ENCODE peak calls at places on chromosomes 1 and 21, in nine cellular contexts. X is activated T-helper 1 cell treated with Interleukin-2 at 50 U/mL for 16 hours; B is HS-5; J is HL-60; I is mucosa of gallbladder; W is activated CD4-positive, CD25-positive, alpha-beta regulatory T cell treated with anti-CD3 and anti-CD28 coated beads, Interleukin-2, amount 50 U/mL, for 16 hours; G is A172; Y is activated naive CD4-positive, alpha-beta T cell; E is SK-MEL-5. Q is an unnamed sample.
A peak's percentile ranks its signal among the peaks of the same experiment; 100 is the strongest.

GRCh38 chr1:1080122-1080753 is 6.1 kb upstream of the RNF223 start:
- DNase-seq in B (no peak), Y (no peak), X (no peak), J (no peak), G (peak; percentile 49), W (no peak), I (no peak), E (peak; percentile 71), Q (peak; percentile 86)

GRCh38 chr1:204359474-204360255 is at the start of gene PLEKHA6:
- DNase-seq in G (peak; percentile 59), J (no peak), X (no peak), W (no peak), E (no peak), Y (no peak), B (no peak), I (peak; percentile 35), Q (no peak)

GRCh38 chr1:156804026-156804425 is 12.6 kb downstream of the SH2D2A start:
- DNase-seq in X (no peak), J (no peak), I (no peak), E (no peak), W (no peak), Y (no peak), B (no peak), G (no peak), Q (no peak)

GRCh38 chr1:179807691-179808485 is 64.8 kb downstream of the FAM163A start:
- DNase-seq in W (no peak), J (no peak), E (peak; percentile 65), Y (no peak), X (no peak), G (peak; percentile 86), B (peak; percentile 61), I (no peak), Q (no peak)

GRCh38 chr1:20575544-20576056 is 13.3 kb upstream of the CDA start:
- DNase-seq in G (no peak), J (no peak), E (no peak), W (no peak), X (no peak), B (no peak), Y (no peak), I (no peak), Q (peak; percentile 24)

GRCh38 chr1:35594005-35594760 is 21.1 kb downstream of the TFAP2E start:
- DNase-seq in W (no peak), B (no peak), Y (no peak), G (no peak), I (no peak), J (no peak), X (no peak), E (no peak), Q (no peak)

GRCh38 chr1:223230161-223230881 is 87.3 kb upstream of the TLR5 start:
- DNase-seq in Y (no peak), B (peak; percentile 73), X (no peak), G (peak; percentile 84), J (no peak), E (no peak), I (no peak), W (no peak), Q (peak; percentile 83)

GRCh38 chr1:154325583-154326545 is 539 bp downstream of the ATP8B2 start:
- DNase-seq in W (no peak), J (no peak), X (no peak), I (peak; percentile 52), E (peak; percentile 92), Y (no peak), B (peak; percentile 59), G (peak; percentile 87), Q (peak; percentile 91)

GRCh38 chr1:202713110-202713509 is 2.9 kb upstream of the SYT2 start:
- DNase-seq in E (no peak), G (peak; percentile 26), B (no peak), X (no peak), Y (no peak), W (no peak), I (peak; percentile 10), J (no peak), Q (peak; percentile 11)

GRCh38 chr1:61770131-61770530 is 27.9 kb downstream of the PATJ start:
- DNase-seq in J (no peak), E (no peak), X (no peak), G (no peak), I (no peak), B (no peak), W (no peak), Y (no peak), Q (no peak)

GRCh38 chr1:31644560-31645273 is at the start of gene PEF1:
- DNase-seq in B (peak; percentile 97), J (peak; percentile 90), E (peak; percentile 96), Y (peak; percentile 98), X (peak; percentile 97), I (peak; percentile 99), W (peak; percentile 99), G (peak; percentile 90), Q (peak; percentile 99)

GRCh38 chr1:145918992-145919939 is 749 bp upstream of the PEX11B start:
- DNase-seq in W (no peak), B (peak; percentile 37), G (peak; percentile 90), E (peak; percentile 55), Y (no peak), J (no peak), X (no peak), I (peak; percentile 60), Q (peak; percentile 74)

GRCh38 chr1:224565611-224566406 is 50.3 kb upstream of the CNIH3 start:
- DNase-seq in W (no peak), Y (no peak), G (no peak), X (no peak), I (no peak), B (no peak), J (peak; percentile 10), E (no peak), Q (no peak)

GRCh38 chr21:43994646-43995045 is 17.5 kb upstream of the TRAPPC10 start:
- DNase-seq in X (no peak), Y (no peak), B (no peak), W (no peak), G (no peak), E (no peak), J (no peak), I (no peak), Q (no peak)

GRCh38 chr1:32894681-32895080 is 6.5 kb downstream of the TMEM54 start:
- DNase-seq in Y (no peak), B (no peak), X (no peak), J (no peak), I (no peak), G (no peak), E (no peak), W (no peak), Q (no peak)

GRCh38 chr1:20551945-20552727 is at the start of gene FAM43B:
- DNase-seq in E (no peak), W (no peak), I (peak; percentile 20), X (no peak), B (no peak), G (peak; percentile 16), J (no peak), Y (no peak), Q (peak; percentile 51)

GRCh38 chr1:20322081-20322824 is 31.6 kb downstream of the VWA5B1 start:
- DNase-seq in E (no peak), I (no peak), J (no peak), B (no peak), W (no peak), G (no peak), X (no peak), Y (no peak), Q (no peak)

GRCh38 chr1:183002797-183003594 is 20.2 kb upstream of the LAMC1 start:
- DNase-seq in E (no peak), W (no peak), Y (no peak), G (no peak), J (no peak), B (no peak), I (no peak), X (no peak), Q (peak; percentile 23)

GRCh38 chr1:85681087-85681486 is 27.1 kb downstream of the ZNHIT6 start:
- DNase-seq in G (no peak), W (no peak), Y (no peak), E (peak; percentile 94), X (no peak), I (no peak), B (no peak), J (no peak), Q (peak; percentile 66)

GRCh38 chr1:213491468-213491867 is 440.4 kb downstream of the RPS6KC1 start:
- DNase-seq in W (no peak), J (no peak), B (no peak), E (no peak), G (no peak), Y (no peak), I (no peak), X (no peak), Q (no peak)

GRCh38 chr1:39167632-39168209 is 36.8 kb upstream of the MACF1 start:
- DNase-seq in X (no peak), G (no peak), W (no peak), E (peak; percentile 37), Y (no peak), B (no peak), I (no peak), J (no peak), Q (no peak)

GRCh38 chr1:205232122-205232820 is 4.5 kb downstream of the TMCC2 start:
- DNase-seq in J (no peak), Y (no peak), X (no peak), B (no peak), E (no peak), W (no peak), G (no peak), I (no peak), Q (no peak)

GRCh38 chr21:45326169-45326833 is 38.6 kb upstream of the POFUT2 start:
- DNase-seq in G (no peak), J (no peak), B (no peak), I (no peak), Y (no peak), E (peak; percentile 66), W (no peak), X (no peak), Q (no peak)

GRCh38 chr21:45443595-45444181 is 38.7 kb downstream of the COL18A1 start:
- DNase-seq in X (no peak), I (no peak), E (no peak), G (no peak), J (peak; percentile 16), W (no peak), B (no peak), Y (no peak), Q (no peak)

GRCh38 chr1:167043752-167044488 is 46.3 kb downstream of the GPA33 start:
- DNase-seq in E (peak; percentile 27), B (no peak), X (peak; percentile 56), W (peak; percentile 26), G (peak; percentile 78), Y (peak; percentile 46), J (peak; percentile 65), I (peak; percentile 67), Q (peak; percentile 65)

GRCh38 chr1:3809680-3810079 is 13.4 kb upstream of the LRRC47 start:
- DNase-seq in E (no peak), B (no peak), J (no peak), I (peak; percentile 23), X (no peak), Y (no peak), W (no peak), G (no peak), Q (no peak)

GRCh38 chr1:85313888-85314696 is 37.7 kb upstream of the BCL10 start:
- DNase-seq in W (no peak), Y (no peak), J (no peak), X (no peak), B (peak; percentile 94), G (peak; percentile 86), E (no peak), I (no peak), Q (peak; percentile 83)

Q was measured in MG63.